ENCODE peak calls at places on chromosomes 2 and 18, in seven cellular contexts. G is left ventricle myocardium inferior, X is SK-N-MC, N is IMR-90, P is adrenal gland, C is brain microvascular endothelial cell, Z is transverse colon. K is an unnamed sample.

GRCh38 chr2:59449264-59449663 is 1104.2 kb downstream of the BCL11A start:
- DNase-seq in P (no peak), X (no peak), N (no peak), G (no peak), C (no peak), Z (peak), K (no peak)

GRCh38 chr2:102111823-102112222 is 30.7 kb upstream of the IL1R1 start:
- DNase-seq in Z (no peak), X (no peak), C (no peak), G (no peak), P (no peak), N (no peak), K (no peak)

GRCh38 chr2:158670292-158670691 is 124.8 kb upstream of the DAPL1 start:
- DNase-seq in P (no peak), N (no peak), Z (no peak), X (no peak), C (no peak), G (no peak), K (no peak)

GRCh38 chr2:71743995-71744675 is 290.8 kb downstream of the DYSF start:
- DNase-seq in N (no peak), X (no peak), G (no peak), C (no peak), Z (no peak), P (no peak), K (no peak)

GRCh38 chr2:138020432-138020831 is 56.2 kb downstream of the HNMT start:
- DNase-seq in N (no peak), X (no peak), G (no peak), C (no peak), Z (no peak), P (no peak), K (no peak)

GRCh38 chr2:209610631-209611030 is 161.0 kb upstream of the UNC80 start:
- DNase-seq in C (no peak), G (no peak), X (no peak), P (no peak), Z (no peak), N (no peak), K (no peak)

GRCh38 chr2:95730813-95731212 is 139.0 kb downstream of the TRIM43 start:
- DNase-seq in X (no peak), Z (no peak), P (no peak), G (no peak), N (no peak), C (no peak), K (peak)

GRCh38 chr2:133739039-133739438 is 170.8 kb upstream of the NCKAP5 start:
- DNase-seq in C (no peak), Z (no peak), G (no peak), X (no peak), N (no peak), P (no peak), K (no peak)

GRCh38 chr2:144354953-144355352 is 165.0 kb downstream of the ZEB2 start:
- DNase-seq in N (peak), Z (no peak), P (peak), X (no peak), G (no peak), C (no peak), K (peak)

GRCh38 chr2:172996387-172996961 is 79.2 kb upstream of the MAP3K20 start:
- DNase-seq in C (no peak), Z (no peak), N (peak), P (no peak), G (no peak), X (no peak), K (peak)

GRCh38 chr2:190088917-190089316 is 26.4 kb upstream of the MSTN start:
- DNase-seq in C (peak), P (peak), Z (peak), X (peak), G (no peak), N (peak), K (peak)

DNA sequence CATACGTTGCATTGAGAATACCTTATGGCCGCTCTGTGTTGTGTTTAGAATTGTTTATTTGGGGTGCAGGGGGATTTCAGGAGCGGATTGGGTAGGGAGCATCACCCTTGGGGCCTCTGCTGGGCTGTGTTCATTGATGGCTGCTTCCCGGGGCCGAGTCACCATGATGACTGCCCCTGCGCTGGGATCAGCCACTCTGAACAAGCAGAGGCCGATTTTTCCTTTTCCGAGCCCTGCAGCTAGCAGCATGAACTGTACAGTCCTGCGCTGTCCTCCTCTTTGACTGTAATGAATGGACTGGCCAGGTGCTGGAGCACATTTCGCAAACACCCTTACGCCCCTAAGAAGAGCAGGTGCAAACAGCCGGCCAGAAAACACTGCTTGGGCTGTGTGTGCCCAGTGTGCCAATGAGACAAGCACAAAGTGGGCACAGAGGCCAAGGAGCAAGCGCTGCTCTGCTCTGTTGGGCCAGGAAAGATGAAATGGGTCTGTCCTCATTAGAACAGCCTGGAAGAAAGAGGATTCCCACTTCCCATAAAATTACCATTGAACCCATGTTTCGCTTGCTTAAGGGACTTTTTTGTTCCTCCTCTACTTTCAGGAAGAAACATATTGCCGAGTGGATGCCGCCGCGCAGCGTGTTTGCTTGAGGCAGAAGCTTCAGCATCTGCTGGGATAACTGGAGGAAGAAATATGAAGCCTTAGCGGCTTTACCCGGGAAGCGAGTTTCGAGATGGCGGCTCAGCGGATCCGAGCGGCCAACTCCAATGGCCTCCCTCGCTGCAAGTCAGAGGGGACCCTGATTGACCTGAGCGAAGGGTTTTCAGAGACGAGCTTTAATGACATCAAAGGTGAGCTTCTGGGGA is 82.7 kb downstream of the SH3BP4 start:
- DNase-seq in C (no peak), N (no peak), Z (no peak), P (no peak), X (no peak), G (no peak), K (no peak)
- H3K27ac ChIP-seq in C (no peak), N (no peak), Z (no peak), P (no peak), X (no peak), G (no peak), K (no peak)

DNA sequence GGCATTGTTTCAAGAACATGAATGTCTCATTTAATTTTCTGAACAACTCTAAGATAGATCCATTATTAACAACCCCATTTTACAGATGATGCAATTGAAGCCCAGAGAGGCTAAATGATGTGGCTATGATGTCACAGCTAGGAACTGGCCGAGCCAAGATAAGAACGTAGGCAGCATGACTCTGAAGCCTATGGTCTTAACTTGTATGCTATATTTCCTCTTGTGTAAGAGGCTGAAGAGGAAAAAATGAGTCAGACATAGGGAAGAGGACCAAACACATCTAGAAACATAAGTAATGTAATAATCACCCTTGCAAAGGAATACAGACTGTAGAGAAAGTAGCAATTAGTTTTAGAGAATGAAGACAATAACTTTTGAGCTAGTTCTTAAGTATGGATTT is 416.8 kb downstream of the FIGN start:
- DNase-seq in N (peak), X (no peak), C (peak), G (no peak), Z (no peak), P (no peak), K (peak)
- H3K27ac ChIP-seq in N (no peak), X (no peak), C (no peak), G (no peak), Z (no peak), P (no peak), K (no peak)

DNA sequence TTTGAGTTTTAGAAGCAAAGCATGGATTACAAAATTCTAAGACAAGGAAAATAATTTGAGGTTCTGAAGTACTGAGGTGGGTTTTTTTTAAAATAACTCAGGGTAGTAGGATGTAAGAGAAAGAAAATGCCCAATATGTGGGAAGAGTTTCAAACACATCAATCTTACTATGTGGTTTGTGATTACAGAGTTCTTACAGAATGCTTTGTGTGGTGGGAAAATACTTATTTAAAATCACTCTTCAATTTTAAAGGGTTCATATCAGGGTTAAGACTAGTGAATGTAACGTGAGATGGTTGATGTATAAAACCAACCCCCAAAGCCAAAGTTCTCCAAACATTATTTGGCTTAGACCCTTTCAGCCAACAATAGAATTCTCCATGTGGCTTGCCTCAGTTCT is 173.5 kb downstream of the UBE2E3 start:
- DNase-seq in N (no peak), C (no peak), Z (no peak), X (no peak), G (no peak), P (no peak), K (no peak)
- H3K27ac ChIP-seq in N (no peak), C (no peak), Z (no peak), X (no peak), G (no peak), P (no peak), K (no peak)

GRCh38 chr18:13268746-13269285 is 50.3 kb downstream of the LDLRAD4 start:
- DNase-seq in X (no peak), N (no peak), P (no peak), G (no peak), C (no peak), Z (no peak), K (no peak)
- H3K27ac ChIP-seq in X (no peak), N (no peak), P (peak), G (peak), C (no peak), Z (peak), K (no peak)

K was measured in GM23248.